ENCODE peak calls at places on chromosomes 12 and 14, in ten cellular contexts. E is WTC11; R is A549; I is left ventricle myocardium inferior; F is activated CD4-positive, alpha-beta T cell treated with anti-CD3 and anti-CD28 coated beads for 48 hours; Z is RWPE1; B is AML-193; W is Right ventricle myocardium superior; C is astrocyte of the spinal cord; H is IMR-90. J is an unnamed sample.

GRCh38 chr12:69476276-69477017 is 6.3 kb downstream of the FRS2 start:
- DNase-seq in E (no peak), R (no peak), I (no peak), F (no peak), Z (no peak), B (no peak), W (no peak), C (no peak), H (no peak), J (no peak)

GRCh38 chr12:60684988-60685655 is 1089.3 kb downstream of the SLC16A7 start:
- DNase-seq in E (peak), R (no peak), I (no peak), F (no peak), Z (peak), B (no peak), W (no peak), C (no peak), H (no peak), J (no peak)

GRCh38 chr14:101062065-101062450 is 158.5 kb upstream of the RTL1 start:
- DNase-seq in E (no peak), R (no peak), I (no peak), F (no peak), Z (no peak), B (no peak), W (peak), C (no peak), H (no peak), J (no peak)

GRCh38 chr12:113325938-113326337 is 9.0 kb downstream of the SLC8B1 start:
- DNase-seq in E (no peak), R (peak), I (peak), F (no peak), Z (no peak), B (no peak), W (peak), C (peak), H (peak), J (no peak)

GRCh38 chr14:92726135-92726932 is 22.1 kb downstream of the LGMN start:
- DNase-seq in E (no peak), R (peak), I (peak), F (peak), Z (peak), B (no peak), W (peak), C (peak), H (peak), J (peak)

GRCh38 chr12:111275308-111275707 is 93.6 kb downstream of the PHETA1 start:
- DNase-seq in E (no peak), R (no peak), I (no peak), F (no peak), Z (no peak), B (no peak), W (no peak), C (no peak), H (no peak), J (no peak)

GRCh38 chr12:92942905-92943304 is 13.8 kb upstream of the EEA1 start:
- DNase-seq in E (no peak), R (no peak), I (no peak), F (no peak), Z (no peak), B (no peak), W (no peak), C (peak), H (peak), J (no peak)

GRCh38 chr14:31222834-31223233 is 15.2 kb upstream of the HECTD1 start:
- DNase-seq in E (no peak), R (no peak), I (no peak), F (no peak), Z (no peak), B (no peak), W (no peak), C (no peak), H (no peak), J (no peak)

GRCh38 chr12:95197636-95198035 is 19.6 kb downstream of the FGD6 start:
- DNase-seq in E (no peak), R (no peak), I (no peak), F (no peak), Z (no peak), B (no peak), W (no peak), C (no peak), H (no peak), J (no peak)

GRCh38 chr12:65881348-65881961 is 57.2 kb downstream of the HMGA2 start:
- DNase-seq in E (peak), R (no peak), I (peak), F (no peak), Z (no peak), B (no peak), W (peak), C (peak), H (peak), J (no peak)

GRCh38 chr14:77181603-77182437 is at the start of gene TMEM63C:
- DNase-seq in E (peak), R (peak), I (no peak), F (peak), Z (peak), B (no peak), W (no peak), C (no peak), H (no peak), J (peak)

GRCh38 chr14:100330396-100330931 is 7.3 kb downstream of the SLC25A47 start:
- DNase-seq in E (no peak), R (no peak), I (no peak), F (no peak), Z (no peak), B (no peak), W (no peak), C (no peak), H (no peak), J (no peak)

GRCh38 chr12:76503957-76504356 is 55.6 kb downstream of the OSBPL8 start:
- DNase-seq in E (no peak), R (no peak), I (no peak), F (no peak), Z (no peak), B (no peak), W (no peak), C (no peak), H (no peak), J (no peak)

GRCh38 chr12:126191037-126191891 is 1126.0 kb downstream of the AACS start:
- DNase-seq in E (no peak), R (no peak), I (no peak), F (no peak), Z (no peak), B (no peak), W (peak), C (peak), H (no peak), J (no peak)

GRCh38 chr14:59148334-59148900 is 40.0 kb upstream of the DAAM1 start:
- DNase-seq in E (no peak), R (no peak), I (no peak), F (no peak), Z (no peak), B (no peak), W (no peak), C (no peak), H (no peak), J (no peak)

GRCh38 chr12:104462931-104463339 is 6.2 kb downstream of the CHST11 start:
- DNase-seq in E (no peak), R (no peak), I (no peak), F (no peak), Z (no peak), B (peak), W (no peak), C (no peak), H (no peak), J (no peak)

GRCh38 chr14:101135796-101136742 is 232.5 kb upstream of the RTL1 start:
- DNase-seq in E (no peak), R (no peak), I (no peak), F (no peak), Z (no peak), B (no peak), W (no peak), C (no peak), H (no peak), J (no peak)

GRCh38 chr14:89221109-89221508 is 195.9 kb downstream of the FOXN3 start:
- DNase-seq in E (no peak), R (peak), I (no peak), F (no peak), Z (peak), B (no peak), W (no peak), C (peak), H (peak), J (no peak)

GRCh38 chr14:20455355-20456300 is 602 bp downstream of the APEX1 start:
- DNase-seq in E (peak), R (no peak), I (no peak), F (peak), Z (peak), B (peak), W (peak), C (no peak), H (peak), J (no peak)

GRCh38 chr14:101186544-101186943 is 283.0 kb upstream of the RTL1 start:
- DNase-seq in E (no peak), R (no peak), I (no peak), F (no peak), Z (no peak), B (no peak), W (no peak), C (no peak), H (no peak), J (no peak)

GRCh38 chr14:71416392-71416791 is 509.1 kb downstream of the PCNX1 start:
- DNase-seq in E (no peak), R (no peak), I (no peak), F (no peak), Z (peak), B (no peak), W (no peak), C (peak), H (peak), J (no peak)

GRCh38 chr14:99537399-99537798 is 56.2 kb downstream of the CCNK start:
- DNase-seq in E (peak), R (peak), I (peak), F (no peak), Z (peak), B (no peak), W (peak), C (peak), H (peak), J (no peak)

GRCh38 chr12:115335048-115335447 is 651.1 kb upstream of the TBX3 start:
- DNase-seq in E (no peak), R (no peak), I (peak), F (no peak), Z (no peak), B (no peak), W (peak), C (no peak), H (no peak), J (no peak)

GRCh38 chr12:16063728-16064127 is 152.6 kb downstream of the DERA start:
- DNase-seq in E (no peak), R (peak), I (no peak), F (no peak), Z (no peak), B (no peak), W (no peak), C (no peak), H (peak), J (no peak)

J was measured in activated naive CD8-positive, alpha-beta T cell treated with anti-CD3 and anti-CD28 coated beads, Interleukin-2, amount 50 U/mL, for 24 hours.